ENCODE peak calls at places on chromosomes 12 and 14, in six cellular contexts. J, M, I, R, A and G are unnamed samples. For H3K4me1, the result is how much of the 10 kb centered on the place peaks cover.

GRCh38 chr12:124538194-124539082 is 29.0 kb downstream of the NCOR2 start:
- DNase-seq in I (no peak), R (peak), J (no peak), M (no peak), A (no peak), G (no peak)

GRCh38 chr14:71551291-71551955 is 380.8 kb upstream of the RGS6 start:
- DNase-seq in R (peak), M (no peak), J (peak), A (no peak), I (no peak), G (no peak)

GRCh38 chr12:5505751-5506150 is 73.8 kb downstream of the NTF3 start:
- DNase-seq in I (peak), R (no peak), A (peak), J (no peak), M (no peak), G (no peak)

GRCh38 chr14:93799617-93800016 is 11.3 kb upstream of the PRIMA1 start:
- DNase-seq in R (no peak), M (no peak), A (no peak), I (no peak), J (no peak), G (no peak)

GRCh38 chr12:111578276-111578970 is 20.7 kb downstream of the ATXN2 start:
- DNase-seq in M (no peak), A (no peak), I (peak), R (peak), J (peak), G (no peak)

GRCh38 chr12:19529933-19530630 is 90.8 kb downstream of the AEBP2 start:
- DNase-seq in R (peak), J (peak), M (no peak), I (no peak), A (no peak), G (no peak)

GRCh38 chr12:72264548-72265175 is 7.5 kb upstream of the TRHDE start:
- DNase-seq in A (no peak), I (no peak), R (peak), M (peak), J (peak), G (no peak)

GRCh38 chr14:103879570-103880333 is 32.4 kb upstream of the PPP1R13B start:
- DNase-seq in J (no peak), A (peak), R (no peak), I (peak), M (peak), G (no peak)

GRCh38 chr12:122961551-122962329 is 4.5 kb downstream of the ABCB9 start:
- DNase-seq in M (no peak), J (no peak), R (no peak), A (no peak), I (no peak), G (no peak)

GRCh38 chr14:68964300-68965093 is 14.6 kb downstream of the ACTN1 start:
- DNase-seq in R (peak), M (no peak), I (no peak), A (no peak), J (peak), G (no peak)

GRCh38 chr12:124665516-124665915 is 98.1 kb upstream of the NCOR2 start:
- DNase-seq in M (peak), J (peak), R (peak), I (no peak), A (no peak), G (no peak)

GRCh38 chr12:32051511-32052299 is 54.9 kb upstream of the BICD1 start:
- DNase-seq in J (peak), A (no peak), M (peak), I (no peak), R (peak), G (no peak)

GRCh38 chr12:27359578-27360340 is 27.1 kb downstream of the BMAL2 start:
- DNase-seq in M (no peak), R (no peak), A (no peak), I (no peak), J (peak), G (no peak)

GRCh38 chr14:91187271-91187670 is 57.2 kb downstream of the GPR68 start:
- DNase-seq in I (no peak), M (no peak), A (no peak), J (no peak), R (no peak), G (no peak)

GRCh38 chr12:114450511-114451300 is 44.8 kb upstream of the TBX5 start:
- DNase-seq in I (no peak), M (peak), J (no peak), A (no peak), R (no peak), G (no peak)

GRCh38 chr12:100187857-100188519 is 12.6 kb upstream of the ACTR6 start:
- DNase-seq in I (no peak), M (no peak), J (no peak), A (no peak), R (no peak), G (no peak)

GRCh38 chr12:124160102-124160501 is 134.8 kb upstream of the RFLNA start:
- DNase-seq in J (no peak), A (no peak), M (no peak), I (no peak), R (no peak), G (no peak)

GRCh38 chr12:47312794-47313426 is 233.2 kb upstream of the AMIGO2 start:
- DNase-seq in A (no peak), M (no peak), R (no peak), I (no peak), J (no peak), G (no peak)

GRCh38 chr12:53222170-53223005 is 9.6 kb downstream of the RARG start:
- DNase-seq in R (no peak), I (no peak), M (no peak), J (no peak), A (no peak), G (no peak)

GRCh38 chr14:104865631-104866441 is 768 bp downstream of the CEP170B start:
- DNase-seq in A (peak), R (peak), J (peak), I (peak), M (peak), G (no peak)

GRCh38 chr12:89370850-89371249 is 18.5 kb upstream of the DUSP6 start:
- DNase-seq in M (no peak), R (peak), I (no peak), A (no peak), J (peak), G (no peak)

GRCh38 chr14:24705840-24706239 is 71.8 kb upstream of the GZMB start:
- DNase-seq in I (no peak), A (no peak), M (no peak), R (no peak), J (no peak), G (no peak)

GRCh38 chr14:101559624-101560533 is 1.4 kb upstream of the DIO3 start:
- DNase-seq in A (peak), R (no peak), J (peak), I (peak), M (peak), G (no peak)

GRCh38 chr12:14773685-14774073 is 29.6 kb downstream of the WBP11 start:
- DNase-seq in J (no peak), A (no peak), R (no peak), I (no peak), M (no peak), G (no peak)

GRCh38 chr14:104545151-104545931 is 34.2 kb upstream of the C14orf180 start:
- DNase-seq in R (no peak), M (no peak), A (no peak), I (peak), J (no peak), G (no peak)

GRCh38 chr12:116143883-116144266 is 133.6 kb downstream of the MED13L start:
- DNase-seq in J (peak), M (peak), A (no peak), R (peak), I (no peak), G (no peak)

GRCh38 chr14:64209428-64210165 is 84.6 kb downstream of the ESR2 start:
- DNase-seq in R (peak), M (no peak), J (peak), I (no peak), A (no peak), G (no peak)

GRCh38 chr12:10771132-10771733 is 31.2 kb downstream of the TAS2R7 start:
- DNase-seq in A (no peak), R (peak), J (peak), I (no peak), M (peak), G (peak)

GRCh38 chr14:91980157-91980556 is 32.7 kb upstream of the FBLN5 start:
- DNase-seq in J (peak), M (no peak), R (peak), I (no peak), A (no peak), G (no peak)

GRCh38 chr12:23099604-23100003 is 474.6 kb downstream of the ETNK1 start:
- DNase-seq in M (peak), I (no peak), R (peak), J (no peak), A (no peak), G (no peak)

GRCh38 chr14:96851694-96852381 is 54.7 kb downstream of the VRK1 start:
- DNase-seq in R (no peak), A (no peak), M (no peak), J (no peak), I (no peak), G (no peak)

GRCh38 chr14:29851397-29851796 is 76.2 kb downstream of the PRKD1 start:
- DNase-seq in R (peak), I (no peak), J (no peak), M (no peak), A (no peak), G (no peak)

GRCh38 chr14:85702937-85703336 is 173.0 kb downstream of the FLRT2 start:
- DNase-seq in A (no peak), J (peak), I (no peak), M (no peak), R (peak), G (no peak)

GRCh38 chr12:81863406-81863805 is 104.3 kb upstream of the PPFIA2 start:
- DNase-seq in A (no peak), I (no peak), R (peak), M (peak), J (no peak), G (peak)

GRCh38 chr12:108610856-108611605 is 13.1 kb upstream of the TMEM119 start:
- DNase-seq in A (no peak), I (no peak), M (no peak), R (no peak), J (no peak), G (no peak)

GRCh38 chr12:108613548-108613947 is 15.7 kb upstream of the TMEM119 start:
- DNase-seq in A (no peak), I (no peak), M (no peak), R (peak), J (no peak), G (no peak)

GRCh38 chr12:108612788-108613282 is 15.0 kb upstream of the TMEM119 start:
- DNase-seq in R (no peak), I (peak), J (no peak), A (no peak), M (peak), G (no peak)

GRCh38 chr12:108610336-108610815 is 12.5 kb upstream of the TMEM119 start:
- DNase-seq in I (no peak), R (no peak), A (no peak), M (no peak), J (no peak), G (no peak)

GRCh38 chr12:108611884-108612415 is 14.1 kb upstream of the TMEM119 start:
- DNase-seq in R (peak), J (peak), M (peak), A (peak), I (peak), G (no peak)
- H4K8ac ChIP-seq in R (no peak), J (peak), M (no peak), A (no peak), I (no peak), G (no peak)

GRCh38 chr12:65533177-65533883 is 254.8 kb downstream of the MSRB3 start:
- DNase-seq in R (peak), M (no peak), A (no peak), I (no peak), J (peak), G (no peak)
- H2BK120ac ChIP-seq in R (peak), M (no peak), A (no peak), I (no peak), J (peak), G (no peak)

DNA sequence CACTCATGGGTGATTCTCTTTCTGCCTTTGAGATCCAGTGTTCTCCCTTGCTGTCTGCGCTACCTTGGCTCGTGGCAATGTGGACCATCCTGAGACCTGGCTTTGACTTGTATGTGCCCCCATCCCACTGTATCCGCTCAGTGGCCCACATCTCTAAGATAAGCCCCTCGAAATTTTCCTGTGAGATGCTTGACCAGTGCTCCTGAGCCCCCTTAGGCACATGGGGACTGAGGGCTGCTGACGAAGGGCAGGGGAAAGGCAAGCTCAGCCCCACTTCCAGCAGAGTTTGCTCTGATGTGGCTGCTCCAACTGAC is 1.5 kb upstream of the NINJ2 start:
- DNase-seq in J (no peak), A (no peak), I (no peak), R (no peak), M (no peak), G (no peak)
- H3K4me1 ChIP-seq in J (under half), A (under half), I (under half), R (under half), M (under half), G (under half)

DNA sequence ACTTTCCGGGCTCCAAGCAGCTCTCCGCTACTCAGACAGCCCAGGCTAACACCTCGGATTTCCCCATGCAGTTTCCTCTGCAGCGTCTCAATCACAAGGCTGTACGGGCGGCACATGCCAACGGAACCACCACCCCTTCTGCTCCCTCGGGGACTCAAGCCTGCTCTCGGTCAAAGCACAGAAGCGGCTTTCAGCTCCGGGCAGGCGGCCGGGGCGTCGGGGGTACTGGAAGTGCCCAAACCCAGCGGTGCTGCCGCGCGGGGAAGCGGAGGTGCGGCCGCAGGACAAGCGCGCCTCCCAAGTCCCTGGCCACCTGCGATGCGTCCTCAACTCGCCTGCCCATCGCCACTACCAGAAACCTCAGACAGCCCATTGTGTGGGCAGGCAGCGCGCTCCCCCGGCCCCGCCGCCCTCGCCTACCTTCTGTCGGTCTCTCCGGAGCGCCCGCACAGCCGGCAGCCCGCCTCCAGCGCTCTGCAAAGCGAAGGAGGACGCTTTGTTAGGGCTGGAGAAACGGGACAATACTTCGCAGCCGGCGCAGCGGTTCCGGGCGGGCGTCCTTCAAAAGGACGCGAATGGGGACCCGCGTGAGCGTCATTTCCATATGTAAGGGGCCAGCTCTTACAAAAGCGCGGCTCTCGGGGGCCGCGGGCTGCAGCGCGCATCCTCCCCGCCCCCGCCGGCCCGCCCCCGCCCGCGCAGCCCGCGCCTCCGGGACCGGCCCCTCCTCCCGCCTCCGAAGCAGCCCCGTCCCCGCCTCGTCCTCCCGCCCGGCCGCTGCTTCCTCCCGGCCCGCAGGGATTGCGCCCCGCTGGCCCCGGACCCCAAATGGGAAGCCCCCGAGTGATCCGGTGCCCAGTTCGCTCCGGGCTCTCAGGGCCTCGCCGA is 674 bp downstream of the NIN start:
- DNase-seq in A (peak), J (peak), R (peak), I (peak), M (peak), G (peak)
- H4K8ac ChIP-seq in A (peak), J (no peak), R (peak), I (no peak), M (no peak), G (no peak)

DNA sequence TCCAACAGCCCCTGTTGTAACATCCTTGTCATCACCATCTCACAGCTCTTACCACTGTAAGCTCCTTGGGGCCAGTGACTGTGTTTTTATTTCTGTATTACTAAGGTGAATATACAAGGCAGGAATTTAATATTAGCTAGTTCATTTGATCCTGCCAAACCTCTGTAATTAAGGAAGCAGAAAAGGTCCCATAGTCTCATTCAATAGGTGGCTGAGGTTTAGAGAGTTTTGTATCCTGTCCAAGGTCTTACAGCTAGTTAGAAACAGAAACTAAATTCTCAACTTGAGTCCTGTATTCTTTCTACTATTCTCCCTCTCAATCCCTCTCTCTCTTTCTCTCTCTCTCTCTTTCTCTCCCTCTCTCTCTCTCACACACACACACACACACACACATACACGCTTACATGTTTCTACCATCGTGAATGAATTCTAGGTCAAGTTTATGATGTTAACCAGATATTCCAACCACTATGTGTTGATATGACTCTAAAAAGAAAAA is 543 bp upstream of the GLIPR1 start:
- DNase-seq in R (no peak), I (no peak), A (no peak), J (peak), M (no peak), G (no peak)
- H2BK120ac ChIP-seq in R (no peak), I (no peak), A (no peak), J (peak), M (no peak), G (no peak)